ENCODE peak calls at places on chromosomes 12 and 14, in six cellular contexts. M is neuronal stem cell, Q is IMR-90, R is H1, Y is mesenchymal stem cell, V is trophoblast cell. C is an unnamed sample.

GRCh38 chr14:96039633-96040311 is 610 bp downstream of the C14orf132 start:
- DNase-seq in M (peak), Q (peak), R (peak), Y (peak), V (no peak), C (peak)

GRCh38 chr12:90831712-90832111 is 123.3 kb downstream of the CCER1 start:
- DNase-seq in M (no peak), Q (no peak), R (no peak), Y (no peak), V (no peak), C (no peak)

GRCh38 chr12:132490481-132491348 is 764 bp downstream of the FBRSL1 start:
- DNase-seq in M (no peak), Q (peak), R (no peak), Y (peak), V (peak), C (no peak)

GRCh38 chr12:26614217-26614616 is 218.8 kb downstream of the ITPR2 start:
- DNase-seq in M (peak), Q (peak), R (peak), Y (peak), V (peak), C (peak)

GRCh38 chr12:69712826-69713225 is 13.7 kb upstream of the BEST3 start:
- DNase-seq in M (no peak), Q (no peak), R (no peak), Y (no peak), V (peak), C (no peak)

GRCh38 chr14:37842106-37842505 is 246.7 kb downstream of the TTC6 start:
- DNase-seq in M (no peak), Q (no peak), R (no peak), Y (no peak), V (no peak), C (no peak)

GRCh38 chr14:76884853-76885276 is 58.7 kb downstream of the LRRC74A start:
- DNase-seq in M (no peak), Q (no peak), R (no peak), Y (no peak), V (peak), C (peak)

GRCh38 chr14:75522919-75523318 is 650 bp downstream of the BATF start:
- DNase-seq in M (no peak), Q (no peak), R (no peak), Y (no peak), V (no peak), C (no peak)

GRCh38 chr12:28223853-28224252 is 33.6 kb downstream of the CCDC91 start:
- DNase-seq in M (no peak), Q (no peak), R (no peak), Y (no peak), V (no peak), C (no peak)

GRCh38 chr14:54703082-54703481 is 136.2 kb downstream of the SAMD4A start:
- DNase-seq in M (no peak), Q (no peak), R (no peak), Y (no peak), V (no peak), C (no peak)

GRCh38 chr12:88420460-88420859 is 159.8 kb downstream of the KITLG start:
- DNase-seq in M (no peak), Q (peak), R (no peak), Y (peak), V (no peak), C (no peak)

GRCh38 chr14:104888489-104889373 is 23.7 kb downstream of the CEP170B start:
- DNase-seq in M (no peak), Q (no peak), R (peak), Y (no peak), V (no peak), C (no peak)

GRCh38 chr14:56117765-56118610 is at the start of gene PELI2:
- DNase-seq in M (peak), Q (peak), R (peak), Y (peak), V (peak), C (peak)

GRCh38 chr14:51816031-51816430 is 44.4 kb upstream of the GNG2 start:
- DNase-seq in M (no peak), Q (no peak), R (no peak), Y (no peak), V (no peak), C (no peak)

GRCh38 chr12:91381309-91381804 is 198.7 kb upstream of the DCN start:
- DNase-seq in M (peak), Q (peak), R (peak), Y (peak), V (peak), C (peak)

GRCh38 chr12:76719171-76719631 is 44.7 kb upstream of the ZDHHC17 start:
- DNase-seq in M (no peak), Q (peak), R (no peak), Y (no peak), V (no peak), C (no peak)

GRCh38 chr12:52847335-52848102 is 1.3 kb downstream of the KRT78 start:
- DNase-seq in M (no peak), Q (no peak), R (no peak), Y (no peak), V (peak), C (peak)

GRCh38 chr12:68403296-68403695 is 71.1 kb upstream of the MDM1 start:
- DNase-seq in M (no peak), Q (no peak), R (no peak), Y (no peak), V (no peak), C (no peak)

GRCh38 chr12:73057428-73057827 is 785.3 kb downstream of the TRHDE start:
- DNase-seq in M (no peak), Q (no peak), R (no peak), Y (no peak), V (no peak), C (peak)

GRCh38 chr14:39169541-39169900 is 612 bp downstream of the TRAPPC6B start:
- DNase-seq in M (no peak), Q (no peak), R (no peak), Y (no peak), V (peak), C (no peak)

GRCh38 chr14:51085007-51085406 is 9.9 kb downstream of the TRIM9 start:
- DNase-seq in M (no peak), Q (no peak), R (no peak), Y (no peak), V (no peak), C (no peak)

GRCh38 chr14:78253986-78254385 is 83.8 kb downstream of the NRXN3 start:
- DNase-seq in M (no peak), Q (peak), R (no peak), Y (no peak), V (no peak), C (no peak)

GRCh38 chr14:52553002-52553670 is 500 bp downstream of the GPR137C start:
- DNase-seq in M (no peak), Q (no peak), R (peak), Y (peak), V (peak), C (peak)

GRCh38 chr12:120121766-120122293 is 5.3 kb upstream of the RAB35 start:
- DNase-seq in M (no peak), Q (peak), R (no peak), Y (peak), V (no peak), C (no peak)

GRCh38 chr12:70619471-70620152 is 17.6 kb downstream of the PTPRB start:
- DNase-seq in M (no peak), Q (peak), R (no peak), Y (no peak), V (no peak), C (no peak)

GRCh38 chr12:78060186-78060585 is 229.5 kb downstream of the NAV3 start:
- DNase-seq in M (no peak), Q (peak), R (no peak), Y (peak), V (no peak), C (no peak)

GRCh38 chr12:120884644-120885043 is 19.5 kb downstream of the SPPL3 start:
- DNase-seq in M (no peak), Q (no peak), R (no peak), Y (no peak), V (no peak), C (no peak)

GRCh38 chr12:45708363-45708762 is 21.1 kb upstream of the ARID2 start:
- DNase-seq in M (no peak), Q (no peak), R (no peak), Y (no peak), V (no peak), C (no peak)

GRCh38 chr12:80186727-80187217 is 87.4 kb downstream of the OTOGL start:
- DNase-seq in M (peak), Q (peak), R (no peak), Y (peak), V (peak), C (peak)

GRCh38 chr12:52324068-52324444 is 2.9 kb upstream of the KRT83 start:
- DNase-seq in M (no peak), Q (no peak), R (no peak), Y (no peak), V (no peak), C (no peak)

GRCh38 chr12:75863475-75863874 is 168.1 kb downstream of the PHLDA1 start:
- DNase-seq in M (no peak), Q (peak), R (no peak), Y (no peak), V (no peak), C (no peak)

GRCh38 chr14:103724116-103724515 is 8.5 kb downstream of the ZFYVE21 start:
- DNase-seq in M (no peak), Q (peak), R (no peak), Y (no peak), V (no peak), C (no peak)

GRCh38 chr14:23094666-23095195 is at the start of gene ACIN1:
- DNase-seq in M (peak), Q (peak), R (peak), Y (peak), V (peak), C (no peak)

GRCh38 chr14:23093526-23093925 is 1.4 kb downstream of the ACIN1 start:
- DNase-seq in M (no peak), Q (no peak), R (no peak), Y (no peak), V (no peak), C (no peak)

GRCh38 chr14:23093993-23094665 is 807 bp downstream of the ACIN1 start:
- DNase-seq in M (no peak), Q (no peak), R (no peak), Y (no peak), V (peak), C (peak)

GRCh38 chr14:23091294-23092225 is 3.4 kb downstream of the ACIN1 start:
- DNase-seq in M (no peak), Q (no peak), R (no peak), Y (no peak), V (no peak), C (no peak)

DNA sequence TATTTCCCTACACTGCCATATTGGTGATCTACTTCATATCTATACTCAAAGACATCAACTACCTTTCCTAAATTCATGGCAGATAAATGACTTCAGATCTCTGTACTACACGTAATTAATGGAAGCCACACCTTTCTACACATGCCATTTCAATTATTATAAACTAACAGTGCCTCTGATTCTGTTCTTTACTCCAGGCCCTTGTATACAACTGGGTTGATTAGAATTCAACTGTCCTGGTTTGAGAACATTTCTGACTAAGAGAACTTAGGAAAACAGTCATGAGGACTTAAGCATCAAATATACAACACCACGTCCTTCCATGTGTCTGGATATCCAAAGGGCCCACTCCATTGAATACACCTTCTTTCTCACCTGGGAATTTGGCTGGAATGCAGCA is 1.8 kb downstream of the ACIN1 start:
- DNase-seq in M (no peak), Q (no peak), R (no peak), Y (no peak), V (no peak), C (no peak)
- H3K14ac ChIP-seq in M (no peak), Q (peak), R (no peak), Y (no peak), V (no peak), C (no peak)

GRCh38 chr14:93943930-93944329 is 16.8 kb downstream of the FAM181A start:
- DNase-seq in M (no peak), Q (no peak), R (no peak), Y (no peak), V (no peak), C (no peak)

GRCh38 chr14:93941293-93941910 is 14.3 kb downstream of the FAM181A start:
- DNase-seq in M (no peak), Q (peak), R (no peak), Y (peak), V (peak), C (no peak)

GRCh38 chr14:93944348-93945069 is 17.4 kb downstream of the FAM181A start:
- DNase-seq in M (no peak), Q (no peak), R (no peak), Y (no peak), V (no peak), C (no peak)

GRCh38 chr14:93945070-93945399 is 17.9 kb downstream of the FAM181A start:
- DNase-seq in M (no peak), Q (no peak), R (no peak), Y (no peak), V (no peak), C (no peak)

DNA sequence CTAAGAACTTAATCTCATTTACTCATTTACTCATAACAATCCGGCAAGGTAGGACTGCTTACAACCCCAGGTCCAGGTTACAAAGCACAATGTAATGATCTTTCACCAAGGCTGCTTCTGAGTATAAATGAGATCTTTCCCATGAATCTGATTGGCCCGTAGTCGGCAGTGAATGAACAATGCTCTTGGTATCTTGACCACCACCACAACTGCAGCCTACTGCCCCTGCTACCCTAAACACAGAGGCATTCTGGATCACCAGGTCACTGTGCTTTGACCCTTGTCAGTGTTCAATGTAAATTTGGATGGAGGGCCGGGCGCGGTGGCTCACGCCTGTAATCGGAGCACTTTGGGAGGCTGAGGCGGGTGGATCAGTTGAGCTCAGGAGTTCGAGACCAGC is 15.9 kb downstream of the FAM181A start:
- DNase-seq in M (no peak), Q (peak), R (no peak), Y (peak), V (no peak), C (no peak)
- H3K18ac ChIP-seq in M (no peak), Q (no peak), R (no peak), Y (no peak), V (no peak), C (no peak)

GRCh38 chr14:69863083-69863482 is 16.1 kb upstream of the SMOC1 start:
- DNase-seq in M (no peak), Q (no peak), R (no peak), Y (no peak), V (no peak), C (no peak)
- H3K14ac ChIP-seq in M (no peak), Q (no peak), R (no peak), Y (no peak), V (no peak), C (no peak)

DNA sequence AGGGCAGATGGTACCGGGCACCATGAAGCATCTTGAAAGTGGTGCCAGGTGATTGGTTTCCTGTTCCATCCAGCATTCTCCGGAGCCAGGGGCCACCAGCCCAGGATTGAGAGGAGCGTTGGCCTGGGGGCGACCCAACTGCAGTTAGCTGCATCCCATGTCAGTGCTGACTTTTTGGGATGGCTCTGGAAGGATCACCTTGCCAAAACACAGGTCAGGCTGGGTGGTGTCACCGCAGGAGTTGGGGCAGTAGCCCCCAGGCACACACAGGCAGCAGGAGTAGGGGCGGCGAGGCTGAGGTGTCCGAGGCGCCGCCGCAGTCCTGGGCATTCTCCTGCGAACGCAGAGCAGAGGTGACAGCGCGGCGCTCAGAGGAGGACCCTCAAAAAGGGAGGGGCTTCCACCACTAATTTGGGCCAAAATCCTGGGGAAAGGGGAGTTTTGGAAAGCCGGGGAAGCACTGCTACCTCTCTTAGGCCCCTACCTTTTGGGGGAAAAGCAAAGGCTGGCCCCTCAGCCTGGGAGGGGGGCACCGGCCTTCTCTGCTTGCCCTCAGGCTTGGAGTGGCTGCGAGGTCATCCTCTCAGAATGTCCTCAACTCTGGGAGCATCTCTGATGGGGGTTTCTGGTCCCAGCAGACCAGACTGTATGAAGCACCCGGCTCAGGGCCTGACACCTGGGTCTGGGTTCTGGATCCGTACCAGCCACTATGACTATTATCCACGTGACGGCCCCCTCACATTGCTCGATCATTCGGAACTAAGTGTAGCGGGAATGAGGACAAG is 26.7 kb upstream of the LRTM2 start:
- DNase-seq in M (no peak), Q (no peak), R (peak), Y (no peak), V (no peak), C (no peak)
- H3K18ac ChIP-seq in M (no peak), Q (no peak), R (no peak), Y (no peak), V (no peak), C (no peak)

DNA sequence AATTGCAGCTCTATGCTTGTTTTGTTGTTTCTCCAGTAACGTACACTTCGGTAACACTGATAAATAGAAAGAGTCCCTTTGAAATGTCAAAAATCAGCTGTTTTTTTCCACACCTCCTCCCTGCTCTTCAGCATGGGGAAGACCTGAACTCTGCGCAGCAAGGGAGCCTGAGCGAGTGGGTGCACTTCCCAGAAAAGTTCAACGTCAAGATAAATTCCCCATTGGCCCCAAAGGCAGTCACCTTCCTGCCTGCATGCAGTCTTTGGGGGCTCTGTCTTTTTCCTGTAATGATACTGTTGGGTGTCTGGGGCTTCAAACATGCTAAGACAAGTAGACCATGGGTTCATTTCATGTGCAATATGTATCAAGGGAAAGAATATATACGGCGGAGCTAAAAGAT is 8.8 kb upstream of the FOXG1 start:
- DNase-seq in M (no peak), Q (no peak), R (no peak), Y (no peak), V (no peak), C (no peak)
- H3K14ac ChIP-seq in M (no peak), Q (no peak), R (no peak), Y (no peak), V (no peak), C (no peak)

GRCh38 chr14:102547067-102547466 is 37.5 kb upstream of the ANKRD9 start:
- DNase-seq in M (no peak), Q (no peak), R (no peak), Y (no peak), V (no peak), C (no peak)

GRCh38 chr14:102545461-102546265 is 36.1 kb upstream of the ANKRD9 start:
- DNase-seq in M (no peak), Q (peak), R (peak), Y (peak), V (peak), C (peak)

GRCh38 chr14:102544034-102544744 is 34.6 kb upstream of the ANKRD9 start:
- DNase-seq in M (no peak), Q (no peak), R (peak), Y (no peak), V (peak), C (peak)

GRCh38 chr14:102541771-102542170 is 32.2 kb upstream of the ANKRD9 start:
- DNase-seq in M (no peak), Q (no peak), R (no peak), Y (no peak), V (no peak), C (peak)

DNA sequence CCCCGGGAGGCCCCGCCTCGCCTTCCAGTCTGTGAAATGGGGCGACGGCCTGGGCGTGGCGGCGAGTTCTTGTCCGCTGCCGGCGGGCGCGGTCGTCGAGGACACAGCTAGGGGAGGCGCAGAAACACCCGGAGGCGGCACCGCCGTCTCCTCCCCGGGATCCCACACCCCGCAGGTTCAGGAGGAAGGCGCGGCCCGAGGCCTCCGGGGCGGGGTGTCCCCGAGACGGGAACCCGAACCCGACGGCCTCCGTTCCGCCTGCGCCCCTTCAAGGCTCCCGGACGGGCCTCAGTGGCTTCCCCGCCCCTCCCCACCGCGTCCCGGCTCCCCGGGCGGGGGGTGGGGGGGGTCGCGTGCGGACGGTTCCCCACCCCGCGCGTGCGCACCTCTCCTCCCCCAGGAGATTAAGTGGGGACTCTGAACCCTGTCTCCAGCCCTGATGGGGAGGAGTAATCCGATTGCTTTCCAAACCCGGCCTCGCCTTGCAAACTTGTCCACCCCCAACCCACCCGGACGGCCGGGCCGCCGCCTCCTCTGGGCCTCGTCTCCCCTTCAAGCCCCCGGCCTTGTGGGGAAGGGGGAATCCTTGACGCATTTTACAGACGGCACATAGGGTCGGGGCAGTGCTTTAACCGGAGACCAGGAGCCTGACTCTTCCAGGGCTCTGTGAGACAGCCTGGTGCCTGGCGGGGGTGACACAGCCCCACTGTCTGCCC is 35.3 kb upstream of the ANKRD9 start:
- DNase-seq in M (no peak), Q (no peak), R (peak), Y (no peak), V (peak), C (no peak)
- H3K18ac ChIP-seq in M (peak), Q (no peak), R (peak), Y (peak), V (peak), C (no peak)

DNA sequence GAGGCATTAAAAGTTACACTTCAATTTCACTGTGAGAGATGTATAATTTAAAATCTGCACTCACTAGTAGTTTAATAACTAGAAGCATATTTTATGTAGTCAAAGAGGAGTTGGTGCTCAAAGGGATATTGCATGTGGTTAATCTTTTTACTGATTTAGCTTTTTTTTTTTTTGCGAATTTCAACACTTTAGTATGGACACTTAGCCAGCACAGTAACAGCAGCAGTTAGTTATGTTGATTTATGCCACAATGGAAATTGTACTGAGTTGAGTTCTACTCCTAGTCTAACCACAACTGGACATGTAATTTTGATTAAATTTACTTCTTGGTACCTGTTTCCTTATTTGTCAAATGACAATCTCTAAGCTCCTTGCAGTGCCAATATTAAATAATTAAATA is 104.2 kb downstream of the RERG start:
- DNase-seq in M (no peak), Q (no peak), R (no peak), Y (no peak), V (no peak), C (no peak)
- H3K14ac ChIP-seq in M (no peak), Q (no peak), R (no peak), Y (no peak), V (no peak), C (no peak)

C was measured in H9.